ENCODE peak calls at places on chromosomes 4 and X, in four cellular contexts. M is NAMALWA, W is foreskin fibroblast, Z is left ventricle myocardium inferior. H is an unnamed sample.

GRCh38 chrX:32687379-32687778 is 524.0 kb downstream of the DMD start:
- DNase-seq in M (peak; percentile 3), W (no peak), Z (no peak), H (peak; percentile 1)

GRCh38 chr4:108611360-108611759 is 9.0 kb upstream of the RPL34 start:
- DNase-seq in M (no peak), W (peak; percentile 21), Z (no peak), H (no peak)

GRCh38 chr4:11467931-11468330 is 39.2 kb upstream of the HS3ST1 start:
- DNase-seq in M (no peak), W (no peak), Z (no peak), H (no peak)

GRCh38 chr4:155509619-155510018 is 132.9 kb upstream of the MAP9 start:
- DNase-seq in M (no peak), W (no peak), Z (no peak), H (no peak)

GRCh38 chr4:168857546-168858314 is 152.3 kb downstream of the CBR4 start:
- DNase-seq in M (no peak), W (peak; percentile 52), Z (no peak), H (no peak)

GRCh38 chr4:17489721-17490120 is 22.2 kb downstream of the QDPR start:
- DNase-seq in M (no peak), W (no peak), Z (no peak), H (no peak)

GRCh38 chr4:18689308-18689915 is 667.9 kb upstream of the LCORL start:
- DNase-seq in M (peak; percentile 68), W (peak; percentile 28), Z (no peak), H (peak; percentile 74)

GRCh38 chr4:127782025-127782274 is 172 bp upstream of the HSPA4L start:
- DNase-seq in M (peak; percentile 74), W (peak; percentile 86), Z (peak; percentile 86), H (no peak)

GRCh38 chr4:14792702-14793227 is 209.5 kb upstream of the CPEB2 start:
- DNase-seq in M (no peak), W (no peak), Z (no peak), H (no peak)

GRCh38 chr4:71389149-71389840 is 50.5 kb downstream of the SLC4A4 start:
- DNase-seq in M (no peak), W (no peak), Z (no peak), H (no peak)

GRCh38 chr4:52604215-52604614 is 54.9 kb downstream of the USP46 start:
- DNase-seq in M (no peak), W (no peak), Z (peak; percentile 27), H (no peak)